ENCODE peak calls at places on chromosomes 12 and 14, in eight cellular contexts. C is fibroblast of the aortic adventitia, O is keratinocyte, N is GM13976, I is astrocyte of the spinal cord, T is neural crest cell, R is foreskin fibroblast, D is WTC11. J is an unnamed sample.

GRCh38 chr12:88553941-88554658 is 26.2 kb downstream of the KITLG start:
- DNase-seq in C (peak; percentile 87), O (no peak), N (no peak), I (peak; percentile 82), T (no peak), R (peak; percentile 92), D (no peak), J (no peak)

GRCh38 chr12:63764481-63764880 is 15.2 kb upstream of the RXYLT1 start:
- DNase-seq in C (no peak), O (no peak), N (no peak), I (no peak), T (no peak), R (peak; percentile 10), D (no peak), J (peak; percentile 34)

GRCh38 chr14:74653386-74654138 is 41.5 kb upstream of the LTBP2 start:
- DNase-seq in C (peak; percentile 56), O (no peak), N (no peak), I (no peak), T (no peak), R (peak; percentile 87), D (no peak), J (no peak)

GRCh38 chr12:124637586-124637985 is 70.2 kb upstream of the NCOR2 start:
- DNase-seq in C (no peak), O (peak; percentile 70), N (no peak), I (no peak), T (no peak), R (no peak), D (no peak), J (no peak)

GRCh38 chr12:20376984-20377383 is 8.6 kb downstream of the PDE3A start:
- DNase-seq in C (peak; percentile 58), O (no peak), N (no peak), I (peak; percentile 36), T (no peak), R (peak; percentile 51), D (no peak), J (no peak)

GRCh38 chr14:55062517-55063351 is 11.3 kb downstream of the MAPK1IP1L start:
- DNase-seq in C (peak; percentile 57), O (no peak), N (no peak), I (no peak), T (no peak), R (no peak), D (no peak), J (no peak)

GRCh38 chr12:67223225-67223624 is 45.9 kb upstream of the CAND1 start:
- DNase-seq in C (no peak), O (no peak), N (no peak), I (no peak), T (no peak), R (no peak), D (no peak), J (no peak)

GRCh38 chr12:26651566-26652188 is 181.3 kb downstream of the ITPR2 start:
- DNase-seq in C (peak; percentile 85), O (peak; percentile 23), N (peak; percentile 47), I (peak; percentile 81), T (peak; percentile 78), R (peak; percentile 74), D (peak; percentile 75), J (peak; percentile 83)

GRCh38 chr14:38079268-38079667 is 128.4 kb upstream of the SSTR1 start:
- DNase-seq in C (no peak), O (no peak), N (no peak), I (no peak), T (no peak), R (peak; percentile 58), D (no peak), J (no peak)

GRCh38 chr12:20368653-20369163 is 371 bp downstream of the PDE3A start:
- DNase-seq in C (peak; percentile 59), O (no peak), N (peak; percentile 37), I (peak; percentile 68), T (peak; percentile 39), R (peak; percentile 67), D (peak; percentile 47), J (peak; percentile 57)

GRCh38 chr12:19739195-19739776 is 300.0 kb downstream of the AEBP2 start:
- DNase-seq in C (peak; percentile 89), O (no peak), N (peak; percentile 67), I (peak; percentile 82), T (peak; percentile 56), R (peak; percentile 68), D (no peak), J (no peak)

GRCh38 chr14:96257056-96257455 is 1.0 kb downstream of the BDKRB1 start:
- DNase-seq in C (no peak), O (no peak), N (no peak), I (no peak), T (no peak), R (no peak), D (no peak), J (no peak)

GRCh38 chr14:96254696-96255095 is 1.3 kb upstream of the BDKRB1 start:
- DNase-seq in C (no peak), O (no peak), N (no peak), I (no peak), T (no peak), R (no peak), D (no peak), J (no peak)

GRCh38 chr14:96257900-96258299 is 1.9 kb downstream of the BDKRB1 start:
- DNase-seq in C (no peak), O (no peak), N (no peak), I (no peak), T (no peak), R (no peak), D (no peak), J (no peak)

GRCh38 chr14:96255501-96256366 is at the start of gene BDKRB1:
- DNase-seq in C (peak; percentile 98), O (no peak), N (no peak), I (peak; percentile 32), T (no peak), R (peak; percentile 85), D (no peak), J (no peak)

DNA sequence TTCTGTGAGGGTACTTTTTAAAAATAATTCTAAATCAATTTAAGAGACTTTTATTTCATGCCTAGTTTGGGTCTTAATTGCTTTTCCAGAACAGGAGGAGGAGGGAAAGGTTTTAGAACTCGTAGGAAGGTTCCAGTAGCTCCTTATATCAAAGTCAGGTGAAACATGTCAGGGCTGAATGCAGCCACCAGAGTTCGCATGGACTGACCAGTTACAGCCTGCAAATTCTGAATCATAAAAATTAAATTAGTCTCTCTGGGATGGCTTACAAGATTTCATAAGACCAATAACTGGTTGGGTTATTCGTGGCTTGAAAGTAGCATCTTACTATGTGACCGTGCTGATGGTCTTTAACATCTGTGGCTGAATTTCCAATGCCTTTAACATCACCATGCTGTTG is 410 bp downstream of the BDKRB1 start:
- DNase-seq in C (peak; percentile 79), O (no peak), N (no peak), I (no peak), T (no peak), R (peak; percentile 54), D (no peak), J (no peak)
- TF ChIP-seq CTCF in C (peak; percentile 53), O (peak; percentile 28), N (no peak), I (no peak), T (no peak), R (no peak), D (no peak), J (no peak)

GRCh38 chr12:3835914-3836313 is 37.3 kb downstream of the PARP11 start:
- DNase-seq in C (no peak), O (no peak), N (no peak), I (no peak), T (no peak), R (no peak), D (no peak), J (no peak)

GRCh38 chr12:3837049-3837448 is 36.1 kb downstream of the PARP11 start:
- DNase-seq in C (no peak), O (no peak), N (no peak), I (no peak), T (no peak), R (no peak), D (no peak), J (peak; percentile 53)

GRCh38 chr12:3838065-3838464 is 35.1 kb downstream of the PARP11 start:
- DNase-seq in C (no peak), O (no peak), N (no peak), I (no peak), T (no peak), R (no peak), D (no peak), J (no peak)

GRCh38 chr12:3834774-3835173 is 38.4 kb downstream of the PARP11 start:
- DNase-seq in C (no peak), O (no peak), N (no peak), I (no peak), T (no peak), R (no peak), D (no peak), J (no peak)

DNA sequence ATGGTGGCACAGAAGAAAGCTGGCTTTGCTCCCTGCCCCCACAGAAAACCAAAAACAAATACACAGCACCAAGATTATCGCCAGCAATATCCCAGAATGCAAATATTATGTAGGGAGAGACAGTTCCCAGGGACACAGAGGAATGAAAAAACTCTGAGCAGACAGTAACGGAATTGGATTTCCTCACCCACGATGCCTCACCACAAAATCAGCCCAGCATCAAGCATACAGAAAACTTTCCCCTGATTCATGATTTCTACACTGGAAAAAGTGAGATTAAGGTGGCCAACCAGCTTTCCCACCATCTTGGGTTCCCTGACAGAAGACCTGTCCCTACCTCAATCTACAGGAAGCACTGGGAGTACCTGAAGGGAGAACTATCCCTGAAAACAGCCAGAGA is 36.6 kb downstream of the PARP11 start:
- DNase-seq in C (no peak), O (no peak), N (no peak), I (no peak), T (no peak), R (no peak), D (no peak), J (no peak)
- TF ChIP-seq CTCF in C (no peak), O (no peak), N (no peak), I (no peak), T (no peak), R (no peak), D (no peak), J (no peak)

DNA sequence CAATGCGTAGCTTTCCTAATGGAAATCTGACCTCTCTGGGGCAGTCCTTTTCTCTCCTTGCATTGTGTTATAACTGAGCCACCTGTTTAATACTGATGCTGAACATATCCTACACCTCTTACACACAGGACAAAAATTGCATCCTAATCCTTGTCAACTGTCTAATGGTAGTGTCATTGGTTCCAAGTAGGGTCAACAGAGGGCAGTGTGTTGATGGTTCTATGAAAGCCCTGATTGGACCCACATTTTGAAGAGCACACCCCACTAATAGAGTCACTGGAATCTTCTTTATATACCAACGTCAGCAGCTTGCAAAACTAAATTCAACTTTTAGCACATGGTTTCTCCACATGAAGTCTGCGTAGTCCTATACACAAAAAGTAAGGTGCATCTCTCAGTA is 148.2 kb downstream of the SLC25A21 start:
- DNase-seq in C (no peak), O (no peak), N (no peak), I (no peak), T (no peak), R (no peak), D (no peak), J (no peak)
- TF ChIP-seq CTCF in C (no peak), O (peak; percentile 20), N (no peak), I (no peak), T (no peak), R (no peak), D (peak; percentile 12), J (peak; percentile 54)

GRCh38 chr12:51482808-51483532 is 58.3 kb downstream of the SLC4A8 start:
- DNase-seq in C (peak; percentile 4), O (no peak), N (no peak), I (no peak), T (no peak), R (no peak), D (no peak), J (no peak)
- TF ChIP-seq CTCF in C (no peak), O (no peak), N (peak; percentile 25), I (no peak), T (no peak), R (no peak), D (no peak), J (no peak)

J was measured in H9.